ENCODE peak calls at places on chromosomes 7 and 10, in ten cellular contexts. K, B, A, F, J, W, D, O, H and C are unnamed samples.

GRCh38 chr10:60446855-60447254 is 57.2 kb upstream of the ANK3 start:
- DNase-seq in B (peak; percentile 16), D (no peak), J (no peak), F (peak; percentile 21), A (no peak), O (no peak), H (no peak), K (no peak), W (no peak), C (no peak)

GRCh38 chr7:151876899-151877777 is at the start of gene PRKAG2:
- DNase-seq in B (peak; percentile 25), F (peak; percentile 72), D (peak; percentile 58), W (peak; percentile 67), A (peak; percentile 15), K (peak; percentile 51), H (peak; percentile 28), O (peak; percentile 49), J (peak; percentile 59), C (peak; percentile 86)

GRCh38 chr10:84054743-84055142 is 84.6 kb upstream of the GHITM start:
- DNase-seq in B (no peak), K (no peak), F (no peak), A (no peak), D (no peak), W (no peak), J (no peak), H (no peak), O (no peak), C (no peak)

GRCh38 chr7:30682131-30683083 is at the start of gene CRHR2:
- DNase-seq in A (no peak), W (no peak), D (no peak), H (no peak), O (no peak), J (no peak), B (no peak), K (no peak), F (no peak), C (no peak)

GRCh38 chr7:42911482-42912447 is at the start of gene C7orf25:
- DNase-seq in W (peak; percentile 94), F (peak; percentile 97), A (peak; percentile 96), B (peak; percentile 93), H (peak; percentile 90), K (peak; percentile 98), O (peak; percentile 88), J (peak; percentile 95), D (peak; percentile 93), C (peak; percentile 98)

GRCh38 chr10:44651395-44651661 is 259.8 kb upstream of the TMEM72 start:
- DNase-seq in W (no peak), A (no peak), D (no peak), J (no peak), B (no peak), H (no peak), O (no peak), F (no peak), K (no peak), C (no peak)

GRCh38 chr7:74199551-74200355 is 10.1 kb upstream of the LAT2 start:
- DNase-seq in D (no peak), K (no peak), W (no peak), A (no peak), O (no peak), H (no peak), F (no peak), B (peak; percentile 72), J (no peak), C (no peak)

GRCh38 chr7:5689118-5689517 is 92.3 kb downstream of the RNF216 start:
- DNase-seq in B (peak; percentile 67), H (no peak), A (no peak), D (peak; percentile 43), F (no peak), K (no peak), O (no peak), W (no peak), J (no peak), C (peak; percentile 65)

GRCh38 chr10:27822286-27822685 is 76.7 kb upstream of the MKX start:
- DNase-seq in B (peak; percentile 28), H (no peak), W (no peak), A (no peak), O (no peak), J (no peak), K (no peak), D (no peak), F (no peak), C (no peak)

GRCh38 chr10:132264306-132264950 is 43.3 kb downstream of the STK32C start:
- DNase-seq in B (no peak), O (no peak), J (no peak), F (no peak), W (no peak), A (no peak), H (no peak), D (no peak), K (no peak), C (no peak)

GRCh38 chr7:38411404-38411803 is 138.0 kb upstream of the TARP start:
- DNase-seq in H (peak; percentile 2), F (no peak), J (no peak), D (no peak), K (no peak), B (peak; percentile 19), A (no peak), W (no peak), O (no peak), C (no peak)